ENCODE peak calls at places on chromosomes 2 and 18, in eight cellular contexts. E is RWPE1, M is AG04449, R is OCI-LY7, W is GM12864, N is endothelial cell of umbilical vein, D is A673, X is coronary artery. O is an unnamed sample.

GRCh38 chr2:18473241-18473841 is 87.1 kb downstream of the RDH14 start:
- DNase-seq in E (peak), M (peak), R (no peak), W (no peak), N (no peak), D (peak), X (no peak), O (no peak)

GRCh38 chr2:127951031-127951430 is 65.3 kb upstream of the AMMECR1L start:
- DNase-seq in E (peak), M (no peak), R (no peak), W (no peak), N (no peak), D (no peak), X (no peak), O (no peak)

GRCh38 chr2:54558188-54558975 is 102.3 kb downstream of the SPTBN1 start:
- DNase-seq in E (peak), M (no peak), R (peak), W (no peak), N (peak), D (peak), X (no peak), O (peak)

GRCh38 chr2:86016581-86016980 is 89.1 kb downstream of the POLR1A start:
- DNase-seq in E (no peak), M (no peak), R (no peak), W (no peak), N (no peak), D (no peak), X (peak), O (no peak)

GRCh38 chr2:45119855-45120254 is 110.6 kb upstream of the SIX2 start:
- DNase-seq in E (peak), M (peak), R (no peak), W (no peak), N (no peak), D (no peak), X (no peak), O (no peak)

GRCh38 chr2:216730871-216731270 is 35.5 kb upstream of the IGFBP5 start:
- DNase-seq in E (no peak), M (no peak), R (no peak), W (no peak), N (no peak), D (no peak), X (no peak), O (no peak)

GRCh38 chr2:144630459-144631215 is 110.7 kb upstream of the ZEB2 start:
- DNase-seq in E (no peak), M (no peak), R (no peak), W (no peak), N (peak), D (no peak), X (no peak), O (no peak)

GRCh38 chr2:113291191-113291590 is 12.5 kb upstream of the PAX8 start:
- DNase-seq in E (no peak), M (no peak), R (no peak), W (no peak), N (no peak), D (no peak), X (no peak), O (no peak)

GRCh38 chr2:205771063-205771462 is 88.8 kb downstream of the NRP2 start:
- DNase-seq in E (no peak), M (no peak), R (no peak), W (no peak), N (no peak), D (no peak), X (no peak), O (no peak)

DNA sequence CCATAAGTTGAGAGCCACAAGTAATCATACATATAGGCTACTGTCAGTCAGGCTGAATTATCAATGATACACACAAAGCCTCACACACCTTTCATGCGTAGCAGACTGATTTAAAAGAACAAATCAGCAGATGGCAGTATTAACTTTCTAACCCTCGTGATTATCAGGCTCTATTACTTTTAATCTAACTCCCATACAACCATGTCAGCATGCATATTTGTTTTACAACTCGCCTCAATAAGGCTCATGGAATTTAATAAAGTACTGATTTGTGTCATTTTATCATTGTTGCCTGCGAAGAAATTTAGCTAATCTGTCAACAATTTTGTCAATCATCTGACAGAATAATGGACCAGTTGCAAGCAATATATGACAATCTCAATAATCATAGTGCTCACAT is 82.8 kb downstream of the SLC25A12 start:
- DNase-seq in E (peak), M (no peak), R (peak), W (no peak), N (peak), D (peak), X (no peak), O (peak)
- TF ChIP-seq CTCF in E (peak), M (peak), R (peak), W (no peak), N (no peak), D (peak), X (no peak), O (no peak)

GRCh38 chr2:188076149-188077056 is 215.3 kb upstream of the GULP1 start:
- DNase-seq in E (no peak), M (no peak), R (no peak), W (no peak), N (no peak), D (no peak), X (no peak), O (peak)
- TF ChIP-seq CTCF in E (no peak), M (no peak), R (no peak), W (no peak), N (no peak), D (no peak), X (no peak), O (no peak)

GRCh38 chr2:106863387-106863786 is 22.6 kb downstream of the ST6GAL2 start:
- DNase-seq in E (no peak), M (no peak), R (no peak), W (no peak), N (no peak), D (no peak), X (no peak), O (no peak)
- TF ChIP-seq CTCF in E (no peak), M (peak), R (peak), W (no peak), N (no peak), D (peak), X (no peak), O (no peak)

DNA sequence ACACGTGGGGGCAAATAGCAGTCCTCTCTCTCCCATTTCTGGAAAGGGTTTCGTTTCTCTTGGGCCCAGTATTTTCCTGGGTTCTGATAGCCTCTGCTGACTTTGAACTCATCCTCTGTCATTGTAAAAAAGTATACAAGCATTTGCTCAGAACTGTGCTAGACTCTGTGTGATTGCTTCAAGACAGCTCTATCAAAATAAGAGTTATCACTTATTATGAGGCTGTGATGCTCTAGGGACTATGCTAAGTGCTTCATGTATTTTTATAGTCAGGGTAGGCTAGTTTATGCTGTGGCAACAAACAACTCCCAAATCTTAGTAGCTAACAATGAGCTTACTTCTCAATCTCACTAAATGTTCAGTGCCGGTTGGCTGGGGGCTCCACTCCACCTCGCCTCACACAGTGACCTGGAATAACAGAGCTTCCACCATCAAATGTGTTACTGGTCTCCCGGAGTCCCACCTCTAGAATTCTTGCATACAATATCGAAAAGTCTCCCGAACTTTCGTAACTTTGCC is 110.8 kb upstream of the CDC42EP3 start:
- DNase-seq in E (no peak), M (no peak), R (no peak), W (no peak), N (no peak), D (no peak), X (no peak), O (no peak)
- TF ChIP-seq CTCF in E (no peak), M (no peak), R (no peak), W (no peak), N (no peak), D (no peak), X (no peak), O (no peak)

GRCh38 chr2:10304458-10305253 is 2.0 kb downstream of the HPCAL1 start:
- DNase-seq in E (no peak), M (no peak), R (no peak), W (no peak), N (no peak), D (no peak), X (no peak), O (no peak)

GRCh38 chr2:10305254-10305635 is 2.5 kb downstream of the HPCAL1 start:
- DNase-seq in E (no peak), M (no peak), R (no peak), W (no peak), N (peak), D (peak), X (no peak), O (no peak)

GRCh38 chr2:10303634-10304378 is 1.1 kb downstream of the HPCAL1 start:
- DNase-seq in E (peak), M (no peak), R (peak), W (no peak), N (peak), D (peak), X (no peak), O (peak)

GRCh38 chr2:10306901-10307463 is 4.3 kb downstream of the HPCAL1 start:
- DNase-seq in E (no peak), M (no peak), R (no peak), W (no peak), N (no peak), D (no peak), X (no peak), O (no peak)

GRCh38 chr2:10305715-10306114 is 3.0 kb downstream of the HPCAL1 start:
- DNase-seq in E (no peak), M (no peak), R (peak), W (no peak), N (no peak), D (no peak), X (no peak), O (no peak)
- TF ChIP-seq CTCF in E (no peak), M (no peak), R (peak), W (peak), N (no peak), D (peak), X (no peak), O (no peak)

DNA sequence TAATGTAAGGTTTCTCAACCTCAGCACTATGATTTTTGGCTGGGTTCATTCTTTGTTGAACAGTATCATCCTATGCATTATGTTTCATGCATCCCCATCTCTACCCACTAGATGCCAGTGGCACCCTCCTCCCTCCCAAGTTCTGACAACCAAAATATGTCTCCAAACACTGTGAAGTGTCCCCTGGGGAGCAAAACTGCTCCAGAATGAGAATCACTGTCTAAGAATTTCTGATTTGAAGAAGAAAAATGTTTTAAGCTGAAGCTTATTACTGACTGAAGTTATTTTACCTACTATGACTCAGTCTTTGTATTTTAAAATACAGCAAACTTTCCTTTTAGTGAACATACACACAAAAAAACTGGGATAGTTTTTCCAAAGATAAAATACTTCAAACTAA is 3.4 kb downstream of the THADA start:
- DNase-seq in E (no peak), M (peak), R (no peak), W (no peak), N (no peak), D (peak), X (no peak), O (no peak)
- TF ChIP-seq CTCF in E (no peak), M (peak), R (no peak), W (no peak), N (no peak), D (no peak), X (no peak), O (no peak)

GRCh38 chr2:162153608-162154224 is 1.7 kb upstream of the GCG start:
- DNase-seq in E (peak), M (no peak), R (peak), W (peak), N (peak), D (peak), X (no peak), O (peak)
- TF ChIP-seq CTCF in E (peak), M (peak), R (peak), W (peak), N (peak), D (peak), X (no peak), O (peak)

DNA sequence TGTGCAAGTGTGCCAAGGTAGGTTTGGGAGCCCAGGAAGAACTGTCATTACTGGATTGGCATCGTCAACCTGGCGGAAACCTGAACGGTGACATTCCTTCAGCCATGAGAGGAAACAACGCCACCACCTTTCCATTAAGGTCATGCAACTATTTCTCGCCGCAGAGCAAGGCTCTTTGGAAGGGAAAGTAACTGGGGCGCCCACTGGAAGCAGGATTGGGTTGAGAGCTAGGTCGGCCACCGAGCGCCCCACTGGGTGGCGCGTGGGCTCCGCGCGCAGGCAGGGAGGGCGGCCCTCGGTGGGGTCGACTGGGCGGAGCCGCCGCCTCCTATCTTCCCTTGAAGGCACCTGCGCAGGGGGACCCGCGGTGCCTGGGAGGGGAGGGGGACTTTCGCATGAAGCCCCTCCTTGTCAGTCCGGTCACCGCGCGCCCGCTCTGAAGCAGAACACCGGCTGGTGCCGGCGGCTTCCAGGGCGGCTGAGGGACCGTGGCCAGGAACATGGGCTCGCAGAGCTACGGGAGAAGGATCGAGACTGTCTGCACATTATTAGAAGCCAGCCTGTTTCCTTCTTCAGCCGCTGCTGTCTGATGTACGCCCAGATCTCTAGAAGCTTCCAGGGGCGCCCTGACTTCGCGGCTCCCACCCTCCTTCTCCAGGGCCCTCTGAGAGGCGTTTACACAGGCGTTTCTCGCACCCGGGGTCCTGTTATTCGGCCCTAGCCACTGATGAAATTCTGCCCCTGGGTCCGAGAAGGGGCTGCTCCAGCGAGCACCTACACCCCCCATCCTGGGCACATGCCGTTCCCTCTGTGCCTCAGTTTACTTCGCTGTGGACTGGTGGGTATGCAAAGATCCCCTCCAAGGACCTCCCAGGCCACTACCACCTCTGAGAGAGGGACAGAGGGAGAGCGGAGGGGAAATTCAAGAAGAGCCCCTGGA is 27.3 kb upstream of the MAL start:
- DNase-seq in E (no peak), M (no peak), R (no peak), W (no peak), N (no peak), D (no peak), X (no peak), O (no peak)
- TF ChIP-seq CTCF in E (no peak), M (no peak), R (no peak), W (no peak), N (no peak), D (no peak), X (no peak), O (no peak)

GRCh38 chr18:46174317-46175039 is 70.3 kb downstream of the HAUS1 start:
- DNase-seq in E (peak), M (no peak), R (peak), W (no peak), N (peak), D (peak), X (no peak), O (peak)
- TF ChIP-seq CTCF in E (no peak), M (no peak), R (no peak), W (no peak), N (no peak), D (no peak), X (no peak), O (peak)

O was measured in GM13976.